ENCODE peak calls at places on chromosomes 3 and 15, in eight cellular contexts. N, A, S, U, Z, L, X and D are unnamed samples. For H3K9me3, the result is how much of the 10 kb centered on the place peaks cover.

GRCh38 chr3:191176038-191176437 is 23.0 kb upstream of the OSTN start:
- DNase-seq in Z (no peak), X (no peak), L (no peak), S (no peak), A (no peak), N (no peak), U (no peak), D (no peak)

GRCh38 chr3:194787072-194787471 is 101.4 kb downstream of the FAM43A start:
- DNase-seq in A (peak), X (no peak), U (no peak), S (no peak), Z (no peak), N (no peak), L (no peak), D (no peak)

GRCh38 chr3:52440249-52440551 is 4.7 kb downstream of the SEMA3G start:
- DNase-seq in X (no peak), Z (no peak), U (no peak), A (no peak), L (no peak), S (no peak), N (no peak), D (no peak)

GRCh38 chr3:98008751-98009373 is 26.3 kb downstream of the GABRR3 start:
- DNase-seq in S (no peak), N (no peak), Z (no peak), U (no peak), A (no peak), L (no peak), X (no peak), D (no peak)

GRCh38 chr3:13065727-13066126 is 7.5 kb downstream of the IQSEC1 start:
- DNase-seq in N (no peak), Z (no peak), X (no peak), L (no peak), U (no peak), S (no peak), A (no peak), D (no peak)

GRCh38 chr15:40879609-40880008 is 5.6 kb upstream of the RHOV start:
- DNase-seq in X (peak), Z (no peak), N (no peak), A (no peak), U (no peak), L (no peak), S (no peak), D (no peak)

GRCh38 chr3:56321383-56321782 is 146.9 kb downstream of the ERC2 start:
- DNase-seq in N (no peak), X (no peak), Z (no peak), A (no peak), S (no peak), U (no peak), L (no peak), D (no peak)

GRCh38 chr3:143201870-143202269 is 82.3 kb downstream of the CHST2 start:
- DNase-seq in X (no peak), U (no peak), L (no peak), S (no peak), A (no peak), Z (no peak), N (no peak), D (no peak)

GRCh38 chr15:39594056-39594763 is 13.3 kb downstream of the THBS1 start:
- DNase-seq in Z (no peak), A (no peak), U (no peak), L (no peak), S (no peak), X (peak), N (no peak), D (no peak)

DNA sequence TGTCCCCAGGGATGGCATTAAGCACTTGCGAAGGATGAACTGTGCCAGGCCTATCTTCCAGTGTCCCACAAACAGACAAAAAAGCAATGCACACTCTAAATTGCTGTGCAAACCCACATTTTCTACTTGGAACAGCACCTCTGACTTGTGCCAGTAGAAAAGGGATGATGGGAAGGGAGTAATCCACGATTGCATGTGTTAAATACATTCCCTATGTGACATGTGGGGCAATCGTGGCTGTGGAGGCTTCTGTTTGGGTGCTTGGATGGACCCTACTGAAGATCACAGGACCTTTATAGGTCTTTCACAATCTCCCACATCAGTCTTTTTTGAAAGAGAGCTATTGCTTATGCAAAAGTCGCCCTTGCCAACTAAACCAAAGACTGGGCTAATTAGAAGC is 478.9 kb downstream of the MFSD1 start:
- DNase-seq in X (no peak), L (no peak), N (no peak), U (no peak), Z (no peak), S (no peak), A (no peak), D (no peak)
- H3K4me3 ChIP-seq in X (no peak), L (no peak), N (no peak), U (no peak), Z (no peak), S (no peak), A (no peak), D (no peak)

GRCh38 chr15:26442680-26443079 is 330.2 kb downstream of the GABRB3 start:
- DNase-seq in U (no peak), Z (no peak), X (no peak), L (no peak), N (no peak), S (no peak), A (no peak), D (no peak)
- H3K9me3 ChIP-seq in U (under half), Z (under half), X (under half), L (under half), N (under half), S (under half), A (under half), D (under half)

DNA sequence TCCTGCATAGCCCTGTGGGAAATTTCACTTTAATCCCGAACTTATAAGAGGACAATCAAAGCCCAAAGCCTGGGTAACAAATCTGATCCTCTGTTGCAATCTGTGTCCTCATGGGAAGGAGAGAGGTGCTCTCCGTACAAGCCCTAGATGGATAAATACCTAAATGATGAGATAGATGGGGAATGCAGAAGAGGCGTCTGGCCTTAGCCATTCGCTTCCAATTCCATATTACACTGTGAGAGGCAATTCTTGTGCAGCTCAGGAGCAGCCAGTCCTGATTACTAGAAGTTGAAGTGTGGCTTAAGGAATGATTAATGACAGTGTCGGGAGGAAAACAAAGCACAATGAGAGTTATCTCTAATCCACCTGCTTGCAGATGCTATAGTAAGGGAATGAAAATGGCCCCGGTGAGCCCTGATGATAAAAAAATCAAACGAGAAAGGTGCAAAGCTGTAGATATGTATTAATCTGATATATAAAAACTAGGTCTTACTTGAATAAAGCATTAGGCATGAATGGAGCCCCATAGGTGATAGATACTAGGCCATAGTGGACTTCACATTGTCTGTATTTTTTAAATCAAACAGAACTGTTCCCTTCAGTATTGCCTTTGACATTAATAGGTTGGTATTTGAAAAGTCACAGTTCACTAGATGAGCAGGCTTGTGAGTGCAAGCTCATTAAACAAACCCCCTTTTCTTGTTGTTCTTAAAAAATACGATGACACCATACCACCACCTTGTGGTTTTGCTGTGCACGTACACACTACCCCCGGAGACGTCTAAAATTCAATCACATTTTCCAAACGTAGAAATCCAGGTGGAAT is 54.2 kb upstream of the TMCO5A start:
- DNase-seq in N (no peak), A (no peak), L (no peak), Z (peak), X (no peak), S (peak), U (peak), D (no peak)
- H3K4me3 ChIP-seq in N (no peak), A (no peak), L (no peak), Z (no peak), X (no peak), S (no peak), U (no peak), D (no peak)

GRCh38 chr3:1892459-1892858 is 206.2 kb upstream of the CNTN4 start:
- DNase-seq in N (no peak), U (no peak), Z (no peak), S (no peak), A (no peak), L (no peak), X (no peak), D (no peak)
- H3K9me3 ChIP-seq in N (under half), U (under half), Z (under half), S (under half), A (under half), L (under half), X (under half), D (under half)

DNA sequence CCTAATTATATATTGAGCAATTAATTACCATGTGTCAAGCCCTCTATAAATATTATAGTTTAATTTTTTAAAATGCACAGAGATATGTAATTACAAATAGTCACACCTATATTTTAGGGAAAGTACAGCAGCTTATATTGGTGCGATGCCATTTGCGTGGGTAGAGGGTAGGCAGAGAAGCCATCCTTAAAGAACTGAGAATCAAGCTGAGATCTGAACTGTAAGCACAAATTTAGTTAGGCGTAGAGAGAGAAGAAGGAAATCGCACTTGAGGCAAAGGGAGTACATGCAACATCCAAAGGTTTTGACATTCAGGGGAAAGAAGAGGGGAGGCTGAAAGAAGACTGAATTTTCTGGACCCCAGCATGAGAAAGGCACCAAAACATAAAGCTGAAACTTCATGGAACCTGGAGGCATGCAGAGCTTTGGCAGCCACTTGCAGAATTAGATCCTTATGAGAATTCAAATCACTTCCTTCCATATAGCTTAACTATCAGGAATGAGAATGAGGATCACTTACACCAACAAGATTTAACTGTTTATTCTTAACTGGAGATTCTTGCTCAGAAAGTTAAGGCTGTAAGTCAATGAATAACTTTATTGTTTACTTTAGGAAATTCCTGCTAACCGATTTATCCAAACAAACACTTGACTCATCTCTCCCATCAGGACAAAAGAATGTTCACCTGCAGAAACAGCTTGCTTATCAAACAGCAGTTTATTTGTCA is 114.3 kb downstream of the TGFBR2 start:
- DNase-seq in Z (peak), X (no peak), S (no peak), U (peak), N (no peak), L (peak), A (no peak), D (no peak)
- H3K4me3 ChIP-seq in Z (no peak), X (no peak), S (no peak), U (no peak), N (no peak), L (no peak), A (no peak), D (no peak)

GRCh38 chr15:25247418-25248030 is 191.3 kb downstream of the UBE3A start:
- DNase-seq in U (no peak), L (no peak), N (no peak), A (peak), S (no peak), Z (no peak), X (peak), D (peak)
- H3K9me3 ChIP-seq in U (under half), L (under half), N (under half), A (under half), S (under half), Z (half or more), X (under half), D (under half)

GRCh38 chr3:73525591-73525990 is 99.2 kb downstream of the PDZRN3 start:
- DNase-seq in U (no peak), Z (no peak), S (no peak), N (no peak), L (no peak), X (no peak), A (peak), D (no peak)

GRCh38 chr3:73523661-73524060 is 101.1 kb downstream of the PDZRN3 start:
- DNase-seq in N (no peak), U (no peak), A (peak), X (no peak), L (no peak), Z (no peak), S (no peak), D (no peak)

GRCh38 chr3:73520931-73521461 is 103.7 kb downstream of the PDZRN3 start:
- DNase-seq in L (no peak), Z (no peak), S (no peak), N (peak), U (no peak), A (peak), X (peak), D (no peak)

GRCh38 chr3:73516656-73517055 is 108.1 kb downstream of the PDZRN3 start:
- DNase-seq in L (no peak), N (peak), Z (peak), A (peak), S (peak), U (no peak), X (peak), D (peak)

GRCh38 chr3:73521936-73522335 is 102.8 kb downstream of the PDZRN3 start:
- DNase-seq in N (no peak), L (no peak), A (no peak), Z (no peak), U (no peak), X (peak), S (no peak), D (no peak)
- H3K4me3 ChIP-seq in N (peak), L (no peak), A (peak), Z (no peak), U (no peak), X (peak), S (no peak), D (no peak)

GRCh38 chr15:46315540-46315939 is 680.7 kb downstream of the SQOR start:
- DNase-seq in X (no peak), S (no peak), Z (no peak), A (no peak), N (no peak), L (no peak), U (no peak), D (no peak)
- H3K9me3 ChIP-seq in X (under half), S (under half), Z (under half), A (under half), N (under half), L (under half), U (under half), D (under half)

GRCh38 chr3:149828390-149828789 is 15.4 kb downstream of the RNF13 start:
- DNase-seq in L (no peak), N (no peak), U (no peak), A (no peak), S (no peak), Z (no peak), X (no peak), D (no peak)
- H3K4me3 ChIP-seq in L (no peak), N (no peak), U (no peak), A (no peak), S (no peak), Z (no peak), X (no peak), D (no peak)

GRCh38 chr3:110487840-110488239 is 583.8 kb upstream of the NECTIN3 start:
- DNase-seq in Z (no peak), L (no peak), U (no peak), X (no peak), N (no peak), A (no peak), S (no peak), D (no peak)
- H3K9me3 ChIP-seq in Z (under half), L (under half), U (under half), X (under half), N (under half), A (under half), S (under half), D (under half)